ENCODE peak calls at places on chromosomes 11 and 22, in five cellular contexts. J is H9; E is GM23338; I is mammary epithelial cell; T is CD4-positive, alpha-beta T cell. N is an unnamed sample.

GRCh38 chr11:38594881-38595280 is 1996.8 kb upstream of the RAG2 start:
- DNase-seq in T (no peak), J (no peak), I (no peak), E (no peak), N (no peak)

GRCh38 chr11:121965330-121965729 is 150.7 kb downstream of the BLID start:
- DNase-seq in J (no peak), T (no peak), E (no peak), I (peak), N (no peak)

GRCh38 chr22:29102300-29102699 is 29.5 kb downstream of the KREMEN1 start:
- DNase-seq in T (no peak), J (no peak), E (no peak), I (no peak), N (no peak)

GRCh38 chr22:32396746-32397145 is 15.3 kb downstream of the RTCB start:
- DNase-seq in J (no peak), I (no peak), E (no peak), T (no peak), N (no peak)

GRCh38 chr11:44604171-44604581 is 38.7 kb downstream of the CD82 start:
- DNase-seq in T (no peak), J (no peak), E (no peak), I (no peak), N (no peak)

GRCh38 chr22:19876941-19877625 is 22.4 kb upstream of the GNB1L start:
- DNase-seq in I (no peak), T (no peak), J (no peak), E (no peak), N (no peak)

GRCh38 chr11:66749091-66749490 is 20.1 kb upstream of the SPTBN2 start:
- DNase-seq in J (no peak), E (no peak), I (peak), T (no peak), N (no peak)

GRCh38 chr11:111663820-111664219 is 61.6 kb downstream of the SIK2 start:
- DNase-seq in T (no peak), I (no peak), E (no peak), J (no peak), N (no peak)

GRCh38 chr11:46299425-46300067 is 22.1 kb downstream of the CREB3L1 start:
- DNase-seq in J (no peak), T (no peak), E (no peak), I (no peak), N (no peak)

GRCh38 chr11:93348931-93349330 is 18.4 kb downstream of the DEUP1 start:
- DNase-seq in I (no peak), E (peak), J (no peak), T (no peak), N (no peak)

GRCh38 chr22:41256898-41257260 is 16.1 kb upstream of the CHADL start:
- DNase-seq in J (no peak), E (peak), I (no peak), T (no peak), N (no peak)

GRCh38 chr11:1519028-1519736 is 32.6 kb upstream of the MOB2 start:
- DNase-seq in J (no peak), T (no peak), I (no peak), E (no peak), N (no peak)

GRCh38 chr11:117618273-117618672 is 178.7 kb downstream of the DSCAML1 start:
- DNase-seq in E (no peak), I (no peak), J (no peak), T (no peak), N (no peak)

GRCh38 chr11:134537296-134537695 is 125.3 kb upstream of the B3GAT1 start:
- DNase-seq in J (peak), T (no peak), I (no peak), E (no peak), N (no peak)

GRCh38 chr22:31616315-31616980 is 45.6 kb downstream of the PISD start:
- DNase-seq in J (no peak), E (no peak), T (no peak), I (no peak), N (no peak)

GRCh38 chr11:1482581-1483444 is 3.8 kb downstream of the MOB2 start:
- DNase-seq in J (no peak), E (peak), T (no peak), I (no peak), N (no peak)

GRCh38 chr11:117913736-117914397 is 15.3 kb downstream of the TMPRSS13 start:
- DNase-seq in I (no peak), T (no peak), E (no peak), J (peak), N (no peak)

GRCh38 chr11:76838422-76839068 is 22.2 kb upstream of the ACER3 start:
- DNase-seq in E (peak), T (no peak), I (no peak), J (peak), N (no peak)

GRCh38 chr11:63764201-63764711 is 4.3 kb downstream of the ZFTA start:
- DNase-seq in E (no peak), I (no peak), J (no peak), T (no peak), N (no peak)

GRCh38 chr11:134497586-134497985 is 85.5 kb upstream of the B3GAT1 start:
- DNase-seq in T (no peak), J (no peak), E (no peak), I (no peak), N (no peak)

GRCh38 chr11:73423506-73423905 is 47.3 kb downstream of the RELT start:
- DNase-seq in I (peak), J (no peak), T (no peak), E (no peak), N (no peak)

GRCh38 chr11:121716060-121716459 is 263.3 kb upstream of the SORL1-AS1 start:
- DNase-seq in J (no peak), T (no peak), I (no peak), E (no peak), N (no peak)

GRCh38 chr11:6611092-6612007 is 666 bp downstream of the TAF10 start:
- DNase-seq in E (peak), I (peak), T (no peak), J (peak), N (no peak)

GRCh38 chr22:46547179-46547882 is 9.9 kb upstream of the CELSR1 start:
- DNase-seq in J (no peak), E (no peak), I (peak), T (no peak), N (no peak)

GRCh38 chr11:12868315-12869073 is 140.6 kb upstream of the RASSF10 start:
- DNase-seq in T (no peak), I (no peak), J (no peak), E (no peak), N (no peak)

GRCh38 chr11:18368236-18368635 is 26.1 kb upstream of the LDHA start:
- DNase-seq in J (no peak), T (no peak), I (peak), E (no peak), N (no peak)

GRCh38 chr11:78161937-78162336 is 22.5 kb upstream of the ALG8 start:
- DNase-seq in J (no peak), E (no peak), T (no peak), I (no peak), N (no peak)

GRCh38 chr11:62705401-62705800 is 1.8 kb downstream of the BSCL2 start:
- DNase-seq in I (peak), E (peak), J (peak), T (no peak), N (no peak)
- TF ChIP-seq CTCF in I (peak), E (no peak), J (peak), T (no peak), N (no peak)

DNA sequence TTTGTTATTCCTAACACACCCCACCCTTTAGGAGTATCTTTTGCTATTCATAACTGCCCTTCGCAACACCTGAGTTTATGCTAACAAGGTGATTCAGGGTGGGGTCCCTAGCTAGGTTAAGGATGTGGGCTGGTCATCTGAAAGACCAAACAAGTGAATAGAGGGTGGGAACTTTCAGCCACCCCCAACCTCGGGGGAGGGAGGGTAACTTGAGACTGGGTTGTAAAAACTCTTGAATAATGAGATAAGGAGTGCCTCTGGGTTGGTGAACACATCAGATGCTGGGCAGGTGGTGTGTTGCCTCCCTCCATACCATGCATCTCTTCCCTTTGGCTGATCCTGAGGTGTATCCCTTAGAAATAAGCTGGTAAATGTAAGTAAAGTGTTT is 111.5 kb downstream of the SWAP70 start:
- DNase-seq in E (peak), J (no peak), I (no peak), T (no peak), N (no peak)
- TF ChIP-seq CTCF in E (no peak), J (no peak), I (no peak), T (no peak), N (no peak)

GRCh38 chr11:103609117-103610066 is 427.0 kb upstream of the DDI1 start:
- DNase-seq in I (peak), J (peak), T (no peak), E (peak), N (no peak)
- TF ChIP-seq CTCF in I (peak), J (peak), T (no peak), E (peak), N (peak)

DNA sequence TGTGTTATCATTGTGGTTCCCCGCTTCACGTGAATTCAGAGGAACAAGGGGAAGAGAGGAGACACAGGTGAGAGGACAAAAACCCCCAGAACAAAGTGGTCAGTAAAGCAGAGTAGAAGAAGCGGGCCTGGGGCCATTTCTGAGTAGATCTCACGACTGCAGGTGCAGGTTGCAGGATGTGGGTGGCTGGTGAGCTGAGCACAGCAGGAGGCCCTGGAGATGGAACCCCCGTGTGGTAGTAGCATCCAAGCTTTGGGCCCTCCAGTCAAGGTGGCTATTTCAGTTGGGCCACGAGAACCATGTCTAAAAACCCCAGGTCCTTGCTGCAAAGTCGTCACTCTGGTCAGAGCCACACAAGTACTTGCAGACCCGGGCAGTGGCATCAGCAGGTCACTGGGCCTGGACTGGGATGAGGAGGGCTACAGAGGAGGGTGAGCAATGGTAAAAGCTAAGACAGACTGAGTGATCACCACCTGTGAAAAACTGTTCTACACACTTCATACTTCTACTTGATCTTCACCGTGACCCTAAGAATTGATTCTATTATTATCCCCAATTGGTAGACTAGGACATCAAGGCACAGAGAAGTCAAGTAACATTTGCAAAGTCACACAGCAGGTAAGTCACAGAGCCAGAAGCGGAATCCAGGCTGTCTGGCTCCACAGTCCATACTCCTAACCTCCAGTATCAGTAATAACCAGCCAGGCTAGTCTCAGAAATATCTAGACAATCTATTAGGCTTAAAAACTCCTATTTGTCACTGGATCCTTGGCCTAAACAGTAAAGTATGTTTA is 43.8 kb downstream of the SLC1A2 start:
- DNase-seq in E (no peak), T (no peak), I (no peak), J (no peak), N (no peak)
- TF ChIP-seq CTCF in E (no peak), T (no peak), I (no peak), J (no peak), N (no peak)

GRCh38 chr11:89447845-89448244 is 43.3 kb downstream of the NOX4 start:
- DNase-seq in E (no peak), I (no peak), J (no peak), T (no peak), N (no peak)
- TF ChIP-seq CTCF in E (no peak), I (no peak), J (no peak), T (no peak), N (no peak)

GRCh38 chr22:18022851-18023250 is 1.5 kb downstream of the MICAL3 start:
- DNase-seq in E (no peak), J (no peak), I (no peak), T (no peak), N (no peak)

GRCh38 chr22:18024956-18025720 is 777 bp upstream of the MICAL3 start:
- DNase-seq in E (no peak), J (no peak), T (no peak), I (no peak), N (no peak)

GRCh38 chr22:18021431-18021830 is 2.9 kb downstream of the MICAL3 start:
- DNase-seq in J (no peak), E (no peak), T (no peak), I (peak), N (no peak)

GRCh38 chr22:18024276-18024939 is at the start of gene MICAL3:
- DNase-seq in T (peak), E (peak), I (peak), J (peak), N (peak)

GRCh38 chr22:18023509-18024275 is 669 bp downstream of the MICAL3 start:
- DNase-seq in J (peak), E (peak), T (no peak), I (peak), N (peak)
- TF ChIP-seq CTCF in J (peak), E (no peak), T (no peak), I (no peak), N (peak)

GRCh38 chr11:57116654-57117053 is 65.1 kb upstream of the LRRC55 start:
- DNase-seq in T (no peak), I (peak), E (peak), J (peak), N (no peak)
- TF ChIP-seq CTCF in T (no peak), I (peak), E (peak), J (peak), N (peak)

GRCh38 chr11:128776434-128777284 is 82.8 kb downstream of the FLI1 start:
- DNase-seq in E (peak), J (peak), T (no peak), I (no peak), N (peak)
- TF ChIP-seq CTCF in E (peak), J (peak), T (peak), I (peak), N (peak)

N was measured in progenitor cell of endocrine pancreas.